ENCODE peak calls at places on chromosomes 16 and 17, in four cellular contexts. H is body of pancreas, A is right lobe of liver, P is mucosa of descending colon. Z is an unnamed sample.

GRCh38 chr16:27499659-27500055 is 50.1 kb downstream of the GTF3C1 start:
- DNase-seq in H (no peak), A (no peak), P (no peak), Z (no peak)

GRCh38 chr17:2263183-2263954 is 40.2 kb downstream of the SMG6 start:
- DNase-seq in A (no peak), H (no peak), P (no peak), Z (no peak)

GRCh38 chr16:46573008-46573833 is 48.0 kb downstream of the SHCBP1 start:
- DNase-seq in A (no peak), H (no peak), P (no peak), Z (no peak)

GRCh38 chr17:28563475-28563874 is 7.8 kb downstream of the PIGS start:
- DNase-seq in H (no peak), A (no peak), P (no peak), Z (no peak)

GRCh38 chr17:77279448-77280303 is 138.9 kb downstream of the SEC14L1 start:
- DNase-seq in P (peak; percentile 57), H (no peak), A (no peak), Z (no peak)

GRCh38 chr16:3755249-3755648 is 37.9 kb upstream of the TRAP1 start:
- DNase-seq in H (no peak), A (no peak), P (no peak), Z (no peak)

GRCh38 chr17:80441133-80441578 is 26.2 kb downstream of the ENDOV start:
- DNase-seq in H (no peak), A (no peak), P (peak; percentile 44), Z (no peak)

GRCh38 chr16:12903325-12904040 is 2.1 kb downstream of the SHISA9 start:
- DNase-seq in H (no peak), A (no peak), P (no peak), Z (no peak)

GRCh38 chr16:10326647-10327046 is 59.2 kb upstream of the ATF7IP2 start:
- DNase-seq in P (no peak), H (no peak), A (no peak), Z (no peak)

GRCh38 chr17:78072961-78073360 is 55.6 kb downstream of the TMC6 start:
- DNase-seq in A (no peak), H (no peak), P (no peak), Z (no peak)

GRCh38 chr17:75410141-75410540 is 4.7 kb upstream of the GRB2 start:
- DNase-seq in A (no peak), H (no peak), P (no peak), Z (no peak)

DNA sequence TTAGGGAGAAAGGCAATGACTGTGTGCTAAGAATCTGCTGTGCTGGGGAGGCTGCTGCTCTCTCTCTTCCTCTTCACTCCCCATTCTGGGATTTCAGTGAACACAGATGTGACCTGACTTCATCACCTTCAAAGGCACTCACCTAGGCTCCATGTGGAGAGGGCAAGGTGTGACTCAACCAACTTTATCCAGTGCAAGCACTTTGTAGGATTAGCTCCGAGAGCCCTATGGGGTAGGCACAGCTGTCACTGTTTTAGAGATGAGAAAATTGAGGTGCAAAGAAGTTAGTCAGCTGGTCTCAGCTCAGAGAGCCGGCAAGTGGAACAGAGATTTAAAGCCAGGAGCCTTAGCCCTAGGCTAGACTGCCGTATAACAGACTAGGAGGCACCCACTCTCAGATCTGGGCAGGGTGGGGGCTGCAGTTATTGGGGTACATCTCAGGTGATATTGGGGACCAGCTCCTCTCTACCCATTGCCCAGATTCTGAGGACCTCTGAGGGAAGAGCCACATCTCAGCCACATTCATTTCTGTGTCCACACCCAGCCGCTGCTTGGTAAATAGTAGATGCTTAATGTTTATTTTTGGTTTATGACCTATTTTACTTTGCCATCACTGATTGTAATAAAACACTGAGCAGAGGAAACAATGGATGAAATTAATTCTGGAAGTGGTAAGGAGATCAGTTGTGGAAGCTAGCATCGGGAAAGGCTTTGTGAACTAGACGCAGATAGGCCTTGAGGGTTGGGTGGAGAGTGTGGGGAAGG is 138.8 kb downstream of the CCDC182 start:
- DNase-seq in A (no peak), P (no peak), H (no peak), Z (no peak)
- H3K4me1 ChIP-seq in A (no peaks in the 10 kb centered on the region), P (peaks cover 29% of the 10 kb centered on the region), H (peaks cover 63% of the 10 kb centered on the region), Z (peaks cover 42% of the 10 kb centered on the region)

DNA sequence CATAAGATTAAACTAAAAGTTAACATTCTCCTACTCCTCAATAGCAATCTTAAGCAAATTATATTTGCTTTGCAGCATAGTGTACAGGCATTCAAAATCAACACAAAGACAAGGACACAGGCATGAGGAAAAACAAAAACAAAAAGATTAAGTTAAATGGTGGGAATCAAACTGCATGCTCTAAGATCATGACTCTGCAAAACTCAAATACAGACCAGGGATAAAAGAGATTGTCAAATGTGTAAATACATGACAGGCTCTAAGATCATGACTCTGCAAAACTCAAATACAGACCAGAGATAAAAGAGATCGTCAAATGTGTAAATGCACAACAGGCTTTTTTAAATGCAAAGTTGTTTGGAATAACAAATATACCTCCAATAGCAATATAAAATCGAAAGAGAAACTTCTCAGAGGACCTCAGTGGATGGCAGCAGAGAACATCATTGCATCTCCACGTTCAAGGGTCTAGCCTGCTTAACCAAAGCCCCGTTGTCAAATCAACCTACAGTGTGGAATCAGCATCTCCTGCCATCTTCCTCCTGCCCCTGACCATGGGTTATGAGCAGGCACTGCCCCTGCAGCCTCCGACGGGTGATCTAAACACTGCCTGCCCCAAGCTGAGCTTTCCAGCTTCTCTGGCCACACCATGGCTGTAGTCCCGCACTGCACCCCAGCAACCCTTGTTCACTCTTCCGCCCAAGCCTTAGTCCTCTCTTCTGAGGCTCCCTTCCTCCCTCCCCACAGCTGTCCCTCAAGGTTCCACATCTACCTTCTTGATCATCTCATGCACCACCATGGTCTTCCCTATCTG is 446.1 kb downstream of the SOX9 start:
- DNase-seq in A (no peak), P (peak; percentile 19), H (no peak), Z (peak; percentile 50)
- TF ChIP-seq CTCF in A (no peak), P (no peak), H (no peak), Z (no peak)

DNA sequence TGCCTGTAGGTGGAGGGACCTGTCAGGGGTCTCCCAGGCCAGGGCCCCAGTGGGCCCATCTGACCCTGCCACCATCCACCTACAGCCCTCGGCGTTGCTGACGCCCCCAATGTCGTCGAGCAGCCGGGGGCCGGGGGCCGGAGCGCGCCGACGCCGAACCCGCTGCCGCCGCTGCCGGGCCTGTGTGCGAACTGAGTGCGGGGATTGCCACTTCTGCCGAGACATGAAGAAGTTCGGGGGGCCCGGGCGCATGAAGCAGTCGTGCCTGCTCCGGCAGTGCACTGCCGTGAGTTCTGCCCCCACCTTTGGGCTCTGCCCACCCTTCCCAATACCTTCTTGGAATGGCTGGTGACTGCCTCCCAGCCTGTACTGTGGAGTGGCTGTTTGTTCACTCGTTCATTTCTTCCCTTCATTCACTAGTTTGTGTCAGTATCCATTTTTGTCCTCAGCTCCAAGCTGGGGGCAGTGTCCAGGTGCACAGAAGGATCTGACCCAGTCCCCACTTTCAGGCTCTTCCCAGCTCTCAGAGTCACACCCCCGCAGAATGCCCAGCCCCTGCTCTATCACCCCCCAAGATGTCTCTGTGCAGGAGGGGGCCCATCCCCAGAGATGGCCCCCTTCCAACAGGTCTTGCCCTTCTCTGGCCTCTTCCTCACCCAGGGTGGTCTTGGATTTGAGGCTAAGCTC is 2.4 kb downstream of the FBXL19 start:
- DNase-seq in H (no peak), A (no peak), P (no peak), Z (peak; percentile 85)
- H3K4me1 ChIP-seq in H (peaks cover 20% of the 10 kb centered on the region), A (no peaks in the 10 kb centered on the region), P (peaks cover 7% of the 10 kb centered on the region), Z (peaks cover 43% of the 10 kb centered on the region)

GRCh38 chr16:50712568-50712914 is 19.1 kb downstream of the NOD2 start:
- DNase-seq in P (no peak), A (no peak), H (peak; percentile 43), Z (no peak)

GRCh38 chr16:50711862-50712567 is 18.6 kb downstream of the NOD2 start:
- DNase-seq in P (no peak), A (no peak), H (peak; percentile 36), Z (no peak)

GRCh38 chr16:50709980-50710379 is 16.6 kb downstream of the NOD2 start:
- DNase-seq in P (no peak), H (no peak), A (no peak), Z (no peak)

GRCh38 chr16:50709061-50709695 is 15.8 kb downstream of the NOD2 start:
- DNase-seq in A (no peak), P (no peak), H (peak; percentile 33), Z (no peak)

GRCh38 chr16:50711040-50711439 is 17.6 kb downstream of the NOD2 start:
- DNase-seq in P (no peak), A (no peak), H (no peak), Z (no peak)
- TF ChIP-seq CTCF in P (no peak), A (no peak), H (no peak), Z (no peak)

DNA sequence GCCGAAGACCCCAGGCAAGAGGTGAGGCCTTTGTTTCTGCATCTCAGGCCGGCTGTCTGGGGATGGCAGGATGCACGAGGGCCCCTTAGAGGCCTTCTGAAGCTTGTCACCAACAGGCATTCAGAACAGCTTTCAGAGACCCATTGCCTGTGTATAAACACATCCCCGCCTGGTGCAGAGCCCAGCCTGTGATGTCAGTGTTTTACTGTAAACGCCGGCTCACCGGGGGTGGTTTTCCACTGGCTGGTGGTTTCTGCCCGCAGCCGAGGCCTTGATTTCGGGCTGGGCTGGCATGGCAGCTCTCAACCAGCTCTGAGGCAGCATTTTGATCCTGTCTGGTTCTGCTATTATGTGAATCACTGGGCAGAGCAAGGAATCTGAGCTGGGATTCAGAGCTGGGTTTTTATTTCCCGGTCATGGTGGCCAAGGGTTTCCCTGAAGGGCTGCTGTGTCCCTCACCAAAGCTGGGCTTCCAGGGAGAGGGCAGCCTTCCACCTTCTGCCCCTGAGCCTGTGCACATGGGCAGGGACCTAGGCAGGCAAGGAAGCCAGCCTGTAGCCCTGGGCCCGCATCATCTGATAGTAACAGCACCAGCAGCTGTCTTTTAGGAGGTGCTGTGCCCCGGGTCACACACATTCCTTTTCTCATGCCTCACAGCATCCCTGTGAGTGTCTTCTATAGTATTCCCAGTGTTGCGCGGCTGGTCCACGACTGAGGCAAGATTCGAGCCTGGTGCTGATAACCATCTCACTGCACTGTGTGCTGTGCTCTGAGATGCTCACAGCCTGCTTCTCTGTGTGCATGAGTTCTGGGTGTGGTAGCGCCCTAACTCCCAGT is 85.4 kb upstream of the PLCG2 start:
- DNase-seq in H (no peak), A (no peak), P (peak; percentile 43), Z (no peak)
- H3K4me1 ChIP-seq in H (no peaks in the 10 kb centered on the region), A (no peaks in the 10 kb centered on the region), P (no peaks in the 10 kb centered on the region), Z (peaks cover 21% of the 10 kb centered on the region)

GRCh38 chr16:88455610-88456355 is 2.7 kb downstream of the ZFPM1 start:
- DNase-seq in H (peak; percentile 67), A (no peak), P (peak; percentile 72), Z (peak; percentile 89)
- TF ChIP-seq CTCF in H (no peak), A (peak; percentile 11), P (peak; percentile 2), Z (peak; percentile 4)

GRCh38 chr17:21283482-21284318 is 811 bp upstream of the MAP2K3 start:
- DNase-seq in H (peak; percentile 46), P (no peak), A (peak; percentile 72), Z (peak; percentile 91)
- H3K4me1 ChIP-seq in H (peaks cover 43% of the 10 kb centered on the region), P (peaks cover 30% of the 10 kb centered on the region), A (peaks cover 4% of the 10 kb centered on the region), Z (peaks cover 38% of the 10 kb centered on the region)

DNA sequence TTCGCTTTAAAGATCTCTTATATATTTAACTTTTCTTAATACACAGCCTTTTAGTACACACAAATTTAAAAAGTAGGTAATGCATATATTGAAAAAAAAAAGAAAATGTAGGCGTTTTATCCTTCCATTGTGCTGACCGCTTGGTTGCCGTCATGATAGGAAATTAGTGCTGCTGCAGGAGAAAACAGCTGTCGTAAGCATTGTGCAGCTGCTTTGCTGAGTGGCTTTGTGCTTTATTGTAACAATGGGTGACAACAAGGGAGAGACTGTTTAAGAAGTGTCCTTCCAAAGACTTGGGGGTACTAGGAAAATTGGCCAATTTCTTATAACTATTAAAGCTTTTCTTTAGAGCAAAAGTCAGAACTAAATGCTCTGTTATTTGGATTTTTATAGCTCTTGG is 5.0 kb downstream of the HERPUD1 start:
- DNase-seq in P (no peak), A (no peak), H (no peak), Z (peak; percentile 3)
- TF ChIP-seq CTCF in P (no peak), A (no peak), H (no peak), Z (no peak)

Z was measured in spleen.